ENCODE peak calls at places on chromosome 12, in five cellular contexts. One of them, this sample, is unnamed. For H3K36me3, the result is how much of the 10 kb centered on the place peaks cover.

GRCh38 chr12:44029194-44029593 is 193.3 kb downstream of the TMEM117 start:
- DNase-seq in CD8-positive, alpha-beta T cell: no peak
- DNase-seq in OCI-LY7: no peak
- DNase-seq in body of pancreas: no peak
- DNase-seq in right atrium auricular region: no peak
- DNase-seq in this sample: no peak

GRCh38 chr12:132222096-132222807 is 78.0 kb downstream of the NOC4L start:
- DNase-seq in CD8-positive, alpha-beta T cell: peak
- DNase-seq in OCI-LY7: peak
- DNase-seq in body of pancreas: peak
- DNase-seq in right atrium auricular region: no peak
- DNase-seq in this sample: peak

GRCh38 chr12:92412931-92413685 is 267.5 kb upstream of the BTG1 start:
- DNase-seq in CD8-positive, alpha-beta T cell: no peak
- DNase-seq in OCI-LY7: no peak
- DNase-seq in body of pancreas: no peak
- DNase-seq in right atrium auricular region: no peak
- DNase-seq in this sample: no peak

GRCh38 chr12:65948320-65949008 is 124.2 kb downstream of the HMGA2 start:
- DNase-seq in CD8-positive, alpha-beta T cell: no peak
- DNase-seq in OCI-LY7: no peak
- DNase-seq in body of pancreas: peak
- DNase-seq in right atrium auricular region: no peak
- DNase-seq in this sample: peak

GRCh38 chr12:28140404-28140803 is 49.9 kb upstream of the CCDC91 start:
- DNase-seq in CD8-positive, alpha-beta T cell: no peak
- DNase-seq in OCI-LY7: no peak
- DNase-seq in body of pancreas: no peak
- DNase-seq in right atrium auricular region: no peak
- DNase-seq in this sample: no peak

GRCh38 chr12:14384783-14385638 is 19.5 kb downstream of the ATF7IP start:
- DNase-seq in CD8-positive, alpha-beta T cell: peak
- DNase-seq in OCI-LY7: peak
- DNase-seq in body of pancreas: peak
- DNase-seq in right atrium auricular region: no peak
- DNase-seq in this sample: peak

GRCh38 chr12:131559517-131560516 is 151.1 kb upstream of the SFSWAP start:
- DNase-seq in CD8-positive, alpha-beta T cell: no peak
- DNase-seq in OCI-LY7: peak
- DNase-seq in body of pancreas: no peak
- DNase-seq in right atrium auricular region: no peak
- DNase-seq in this sample: no peak

GRCh38 chr12:48695859-48696258 is 13.8 kb upstream of the KANSL2 start:
- DNase-seq in CD8-positive, alpha-beta T cell: no peak
- DNase-seq in OCI-LY7: no peak
- DNase-seq in body of pancreas: no peak
- DNase-seq in right atrium auricular region: no peak
- DNase-seq in this sample: no peak

GRCh38 chr12:71432936-71433335 is 6.7 kb upstream of the LGR5 start:
- DNase-seq in CD8-positive, alpha-beta T cell: no peak
- DNase-seq in OCI-LY7: no peak
- DNase-seq in body of pancreas: no peak
- DNase-seq in right atrium auricular region: no peak
- DNase-seq in this sample: no peak

GRCh38 chr12:6178981-6179761 is 21.0 kb upstream of the CD9 start:
- DNase-seq in CD8-positive, alpha-beta T cell: no peak
- DNase-seq in OCI-LY7: no peak
- DNase-seq in body of pancreas: no peak
- DNase-seq in right atrium auricular region: no peak
- DNase-seq in this sample: no peak

GRCh38 chr12:119024226-119024810 is 43.0 kb downstream of the SRRM4 start:
- DNase-seq in CD8-positive, alpha-beta T cell: no peak
- DNase-seq in OCI-LY7: no peak
- DNase-seq in body of pancreas: no peak
- DNase-seq in right atrium auricular region: no peak
- DNase-seq in this sample: no peak

GRCh38 chr12:52634266-52635056 is 16.1 kb upstream of the KRT73 start:
- DNase-seq in CD8-positive, alpha-beta T cell: peak
- DNase-seq in OCI-LY7: no peak
- DNase-seq in body of pancreas: peak
- DNase-seq in right atrium auricular region: peak
- DNase-seq in this sample: peak

GRCh38 chr12:40208707-40209106 is 16.1 kb upstream of the LRRK2 start:
- DNase-seq in CD8-positive, alpha-beta T cell: no peak
- DNase-seq in OCI-LY7: peak
- DNase-seq in body of pancreas: peak
- DNase-seq in right atrium auricular region: no peak
- DNase-seq in this sample: no peak

GRCh38 chr12:110320548-110320947 is 39.5 kb downstream of the ATP2A2 start:
- DNase-seq in CD8-positive, alpha-beta T cell: no peak
- DNase-seq in OCI-LY7: no peak
- DNase-seq in body of pancreas: no peak
- DNase-seq in right atrium auricular region: no peak
- DNase-seq in this sample: no peak

GRCh38 chr12:46908236-46908935 is 82.6 kb upstream of the SLC38A4 start:
- DNase-seq in CD8-positive, alpha-beta T cell: no peak
- DNase-seq in OCI-LY7: no peak
- DNase-seq in body of pancreas: no peak
- DNase-seq in right atrium auricular region: no peak
- DNase-seq in this sample: no peak

GRCh38 chr12:41743835-41744234 is 400.8 kb downstream of the GXYLT1 start:
- DNase-seq in CD8-positive, alpha-beta T cell: no peak
- DNase-seq in OCI-LY7: no peak
- DNase-seq in body of pancreas: no peak
- DNase-seq in right atrium auricular region: no peak
- DNase-seq in this sample: no peak

GRCh38 chr12:113647048-113647447 is 175.4 kb upstream of the LHX5 start:
- DNase-seq in CD8-positive, alpha-beta T cell: no peak
- DNase-seq in OCI-LY7: peak
- DNase-seq in body of pancreas: no peak
- DNase-seq in right atrium auricular region: no peak
- DNase-seq in this sample: no peak

GRCh38 chr12:56599797-56600196 is 30.3 kb downstream of the BAZ2A start:
- DNase-seq in CD8-positive, alpha-beta T cell: no peak
- DNase-seq in OCI-LY7: no peak
- DNase-seq in body of pancreas: no peak
- DNase-seq in right atrium auricular region: no peak
- DNase-seq in this sample: no peak

GRCh38 chr12:75998292-75999063 is 33.1 kb downstream of the PHLDA1 start:
- DNase-seq in CD8-positive, alpha-beta T cell: no peak
- DNase-seq in OCI-LY7: no peak
- DNase-seq in body of pancreas: no peak
- DNase-seq in right atrium auricular region: no peak
- DNase-seq in this sample: no peak

GRCh38 chr12:15788266-15789214 is 648 bp downstream of the EPS8 start:
- DNase-seq in CD8-positive, alpha-beta T cell: no peak
- DNase-seq in OCI-LY7: no peak
- DNase-seq in body of pancreas: peak
- DNase-seq in right atrium auricular region: no peak
- DNase-seq in this sample: no peak

GRCh38 chr12:13165578-13166120 is 30.9 kb upstream of the EMP1 start:
- DNase-seq in CD8-positive, alpha-beta T cell: peak
- DNase-seq in OCI-LY7: peak
- DNase-seq in body of pancreas: peak
- DNase-seq in right atrium auricular region: peak
- DNase-seq in this sample: peak

GRCh38 chr12:1808798-1809480 is 11.4 kb upstream of the LRTM2 start:
- DNase-seq in CD8-positive, alpha-beta T cell: no peak
- DNase-seq in OCI-LY7: no peak
- DNase-seq in body of pancreas: no peak
- DNase-seq in right atrium auricular region: no peak
- DNase-seq in this sample: peak

GRCh38 chr12:98401427-98401826 is 114.0 kb upstream of the TMPO start:
- DNase-seq in CD8-positive, alpha-beta T cell: no peak
- DNase-seq in OCI-LY7: peak
- DNase-seq in body of pancreas: no peak
- DNase-seq in right atrium auricular region: no peak
- DNase-seq in this sample: no peak

GRCh38 chr12:68303850-68304249 is 28.3 kb downstream of the MDM1 start:
- DNase-seq in CD8-positive, alpha-beta T cell: no peak
- DNase-seq in OCI-LY7: no peak
- DNase-seq in body of pancreas: no peak
- DNase-seq in right atrium auricular region: peak
- DNase-seq in this sample: no peak

GRCh38 chr12:3832738-3833137 is 40.5 kb downstream of the PARP11 start:
- DNase-seq in CD8-positive, alpha-beta T cell: no peak
- DNase-seq in OCI-LY7: no peak
- DNase-seq in body of pancreas: no peak
- DNase-seq in right atrium auricular region: no peak
- DNase-seq in this sample: no peak

GRCh38 chr12:27463826-27464554 is 17.5 kb downstream of the SMCO2 start:
- DNase-seq in CD8-positive, alpha-beta T cell: no peak
- DNase-seq in OCI-LY7: no peak
- DNase-seq in body of pancreas: peak
- DNase-seq in right atrium auricular region: peak
- DNase-seq in this sample: no peak

GRCh38 chr12:94875525-94875924 is 128.0 kb downstream of the NDUFA12 start:
- DNase-seq in CD8-positive, alpha-beta T cell: no peak
- DNase-seq in OCI-LY7: peak
- DNase-seq in body of pancreas: no peak
- DNase-seq in right atrium auricular region: no peak
- DNase-seq in this sample: no peak

GRCh38 chr12:138898-139534 is 72.4 kb downstream of the IQSEC3 start:
- DNase-seq in CD8-positive, alpha-beta T cell: peak
- DNase-seq in OCI-LY7: no peak
- DNase-seq in body of pancreas: peak
- DNase-seq in right atrium auricular region: no peak
- DNase-seq in this sample: no peak

GRCh38 chr12:65755596-65755978 is 68.7 kb upstream of the HMGA2 start:
- DNase-seq in CD8-positive, alpha-beta T cell: no peak
- DNase-seq in OCI-LY7: no peak
- DNase-seq in body of pancreas: no peak
- DNase-seq in right atrium auricular region: no peak
- DNase-seq in this sample: no peak

GRCh38 chr12:54689984-54690383 is 41.8 kb upstream of the DCD start:
- DNase-seq in CD8-positive, alpha-beta T cell: no peak
- DNase-seq in OCI-LY7: no peak
- DNase-seq in body of pancreas: no peak
- DNase-seq in right atrium auricular region: no peak
- DNase-seq in this sample: no peak

GRCh38 chr12:3611853-3612703 is 121.1 kb downstream of the PRMT8 start:
- DNase-seq in CD8-positive, alpha-beta T cell: no peak
- DNase-seq in OCI-LY7: no peak
- DNase-seq in body of pancreas: no peak
- DNase-seq in right atrium auricular region: no peak
- DNase-seq in this sample: no peak

GRCh38 chr12:2415568-2415944 is 362.8 kb downstream of the CACNA1C start:
- DNase-seq in CD8-positive, alpha-beta T cell: no peak
- DNase-seq in OCI-LY7: no peak
- DNase-seq in body of pancreas: no peak
- DNase-seq in right atrium auricular region: no peak
- DNase-seq in this sample: no peak

GRCh38 chr12:3752741-3753486 is at the start of gene CRACR2A:
- DNase-seq in CD8-positive, alpha-beta T cell: peak
- DNase-seq in OCI-LY7: peak
- DNase-seq in body of pancreas: peak
- DNase-seq in right atrium auricular region: no peak
- DNase-seq in this sample: peak

GRCh38 chr12:60100150-60100549 is 504.3 kb downstream of the SLC16A7 start:
- DNase-seq in CD8-positive, alpha-beta T cell: no peak
- DNase-seq in OCI-LY7: no peak
- DNase-seq in body of pancreas: no peak
- DNase-seq in right atrium auricular region: no peak
- DNase-seq in this sample: no peak

DNA sequence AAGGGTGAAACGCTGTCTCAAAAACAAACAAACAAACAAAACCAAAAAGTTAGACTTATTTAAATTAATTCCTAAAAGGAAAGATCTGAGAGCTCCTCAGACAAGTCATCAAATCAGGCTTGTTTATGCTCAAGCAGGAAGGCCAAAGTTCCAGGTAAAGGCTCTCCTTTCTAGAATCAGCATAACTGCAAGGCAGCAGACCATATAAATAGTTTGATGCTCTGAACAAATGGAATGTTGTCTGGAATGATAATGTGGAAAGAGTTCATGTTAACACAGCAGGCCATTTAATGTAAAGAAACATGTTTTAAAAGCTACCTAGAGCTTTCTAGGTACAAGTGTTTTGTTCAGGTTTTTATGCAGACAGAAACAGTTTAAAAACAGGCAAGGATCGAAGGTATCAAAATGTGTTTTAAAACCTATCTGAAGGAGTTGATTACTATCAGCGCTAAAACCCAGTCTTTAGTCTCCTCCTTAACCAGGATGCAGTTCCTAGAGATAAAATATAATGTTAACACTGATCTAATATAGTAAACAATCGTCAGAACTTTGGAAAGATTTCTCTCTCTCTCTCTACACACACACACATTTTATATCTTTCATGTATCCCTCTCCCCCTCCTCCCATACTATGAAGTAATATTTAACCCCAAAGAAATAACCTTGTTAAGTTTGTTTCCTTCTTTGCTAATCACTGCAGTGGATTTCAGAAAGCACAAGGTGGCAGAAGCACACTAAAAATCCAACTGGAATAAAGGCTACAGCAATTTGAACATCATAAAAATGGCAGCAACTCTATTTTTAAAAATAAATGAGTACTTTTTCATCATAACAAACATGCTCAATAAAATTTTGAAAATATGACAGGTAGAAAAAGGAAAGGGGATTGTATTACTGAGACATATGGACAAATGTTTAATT is 135.5 kb downstream of the PAWR start:
- DNase-seq in CD8-positive, alpha-beta T cell: no peak
- DNase-seq in OCI-LY7: peak
- DNase-seq in body of pancreas: peak
- DNase-seq in right atrium auricular region: no peak
- DNase-seq in this sample: no peak
- TF ChIP-seq CTCF in CD8-positive, alpha-beta T cell: no peak
- TF ChIP-seq CTCF in OCI-LY7: peak
- TF ChIP-seq CTCF in body of pancreas: peak
- TF ChIP-seq CTCF in right atrium auricular region: no peak
- TF ChIP-seq CTCF in this sample: peak

GRCh38 chr12:32870716-32871115 is 25.9 kb downstream of the PKP2 start:
- DNase-seq in CD8-positive, alpha-beta T cell: no peak
- DNase-seq in OCI-LY7: no peak
- DNase-seq in body of pancreas: no peak
- DNase-seq in right atrium auricular region: no peak
- DNase-seq in this sample: no peak
- H3K36me3 ChIP-seq in CD8-positive, alpha-beta T cell: under half
- H3K36me3 ChIP-seq in OCI-LY7: under half
- H3K36me3 ChIP-seq in body of pancreas: under half
- H3K36me3 ChIP-seq in right atrium auricular region: half or more
- H3K36me3 ChIP-seq in this sample: under half

GRCh38 chr12:104460041-104460757 is 3.5 kb downstream of the CHST11 start:
- DNase-seq in CD8-positive, alpha-beta T cell: no peak
- DNase-seq in OCI-LY7: no peak
- DNase-seq in body of pancreas: no peak
- DNase-seq in right atrium auricular region: no peak
- DNase-seq in this sample: no peak
- H3K4me3 ChIP-seq in CD8-positive, alpha-beta T cell: peak
- H3K4me3 ChIP-seq in OCI-LY7: peak
- H3K4me3 ChIP-seq in body of pancreas: no peak
- H3K4me3 ChIP-seq in right atrium auricular region: no peak
- H3K4me3 ChIP-seq in this sample: no peak

DNA sequence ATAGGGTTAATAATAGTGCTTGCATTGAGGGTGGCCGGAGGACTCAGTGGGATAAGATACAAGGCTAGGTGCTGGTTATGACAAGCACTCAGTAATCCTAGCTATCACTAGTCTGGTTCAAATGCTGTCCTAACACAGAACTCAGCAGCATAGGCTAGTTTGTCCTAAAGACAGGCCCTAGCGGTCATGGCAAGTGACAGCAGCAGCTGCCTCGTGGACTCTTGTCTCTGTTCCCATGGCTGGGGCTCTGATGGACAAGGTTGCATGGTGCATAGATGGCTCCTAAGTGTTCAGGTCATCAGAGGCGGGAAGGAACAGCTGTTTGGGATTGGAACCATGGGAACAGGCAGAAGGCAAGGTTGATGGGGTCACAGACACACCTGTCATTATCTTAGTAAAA is 42.4 kb upstream of the IGF1 start:
- DNase-seq in CD8-positive, alpha-beta T cell: no peak
- DNase-seq in OCI-LY7: no peak
- DNase-seq in body of pancreas: no peak
- DNase-seq in right atrium auricular region: no peak
- DNase-seq in this sample: no peak
- TF ChIP-seq CTCF in CD8-positive, alpha-beta T cell: no peak
- TF ChIP-seq CTCF in OCI-LY7: no peak
- TF ChIP-seq CTCF in body of pancreas: no peak
- TF ChIP-seq CTCF in right atrium auricular region: no peak
- TF ChIP-seq CTCF in this sample: no peak